ENCODE peak calls at places on chromosomes 7 and 10, in five cellular contexts. W, Z, H, V and G are unnamed samples.

GRCh38 chr7:107948645-107949442 is 54.1 kb downstream of the LAMB1 start:
- DNase-seq in W (no peak), Z (no peak), H (no peak), V (no peak), G (peak)

GRCh38 chr7:55048221-55048859 is 29.5 kb downstream of the EGFR start:
- DNase-seq in W (no peak), Z (no peak), H (no peak), V (peak), G (no peak)

GRCh38 chr10:35640951-35641429 is 1.1 kb downstream of the FZD8 start:
- DNase-seq in W (no peak), Z (peak), H (peak), V (peak), G (no peak)

GRCh38 chr7:50554923-50555322 is 10.3 kb downstream of the DDC start:
- DNase-seq in W (no peak), Z (no peak), H (no peak), V (no peak), G (no peak)

GRCh38 chr10:97204826-97205679 is 19.3 kb upstream of the SLIT1 start:
- DNase-seq in W (no peak), Z (no peak), H (no peak), V (no peak), G (no peak)

GRCh38 chr7:11831727-11832495 is at the start of gene THSD7A:
- DNase-seq in W (no peak), Z (peak), H (peak), V (peak), G (peak)

GRCh38 chr10:84996580-84996979 is 668.2 kb downstream of the CCSER2 start:
- DNase-seq in W (no peak), Z (no peak), H (no peak), V (no peak), G (no peak)

GRCh38 chr10:28806951-28807759 is 129.8 kb downstream of the BAMBI start:
- DNase-seq in W (no peak), Z (no peak), H (no peak), V (no peak), G (no peak)

GRCh38 chr7:114819629-114820362 is 102.1 kb upstream of the MDFIC start:
- DNase-seq in W (no peak), Z (no peak), H (no peak), V (no peak), G (peak)

GRCh38 chr7:80060218-80060806 is 74.3 kb upstream of the GNAI1 start:
- DNase-seq in W (no peak), Z (no peak), H (no peak), V (no peak), G (peak)

GRCh38 chr7:93914581-93915066 is 6.9 kb upstream of the GNG11 start:
- DNase-seq in W (no peak), Z (no peak), H (no peak), V (no peak), G (peak)

GRCh38 chr10:47183726-47184084 is 116.3 kb upstream of the GDF10 start:
- DNase-seq in W (no peak), Z (no peak), H (no peak), V (no peak), G (no peak)

GRCh38 chr7:111528331-111528730 is 34.0 kb downstream of the IMMP2L start:
- DNase-seq in W (no peak), Z (no peak), H (no peak), V (no peak), G (no peak)

GRCh38 chr10:78736926-78737618 is 331.7 kb upstream of the ZMIZ1 start:
- DNase-seq in W (no peak), Z (no peak), H (no peak), V (no peak), G (no peak)

GRCh38 chr7:128914566-128915151 is 4.2 kb upstream of the KCP start:
- DNase-seq in W (no peak), Z (no peak), H (peak), V (no peak), G (no peak)